ENCODE peak calls at places on chromosome 17, in five cellular contexts. One of them, this sample, is unnamed.

GRCh38 chr17:22460461-22461063 is 768.2 kb downstream of the KCNJ18 start:
- DNase-seq in K562: no peak
- DNase-seq in H1: no peak
- DNase-seq in HCT116: no peak
- DNase-seq in GM12878: no peak
- DNase-seq in this sample: no peak

GRCh38 chr17:76706817-76707216 is 3.9 kb downstream of the MXRA7 start:
- DNase-seq in HCT116: no peak
- DNase-seq in K562: no peak
- DNase-seq in GM12878: no peak
- DNase-seq in H1: no peak
- DNase-seq in this sample: no peak

GRCh38 chr17:63698886-63699637 is 863 bp downstream of the LIMD2 start:
- DNase-seq in GM12878: peak
- DNase-seq in H1: peak
- DNase-seq in K562: no peak
- DNase-seq in HCT116: no peak
- DNase-seq in this sample: peak

GRCh38 chr17:10171581-10171981 is 26.8 kb downstream of the GAS7 start:
- DNase-seq in H1: no peak
- DNase-seq in K562: no peak
- DNase-seq in HCT116: no peak
- DNase-seq in GM12878: no peak
- DNase-seq in this sample: no peak

GRCh38 chr17:57284984-57285646 is 28.8 kb downstream of the MSI2 start:
- DNase-seq in H1: no peak
- DNase-seq in HCT116: no peak
- DNase-seq in GM12878: peak
- DNase-seq in K562: peak
- DNase-seq in this sample: peak

GRCh38 chr17:78929908-78930775 is 5.0 kb upstream of the TIMP2 start:
- DNase-seq in K562: no peak
- DNase-seq in HCT116: no peak
- DNase-seq in H1: no peak
- DNase-seq in GM12878: no peak
- DNase-seq in this sample: no peak

GRCh38 chr17:77459018-77459755 is 318.4 kb downstream of the SEC14L1 start:
- DNase-seq in GM12878: no peak
- DNase-seq in HCT116: no peak
- DNase-seq in K562: no peak
- DNase-seq in H1: no peak
- DNase-seq in this sample: no peak

GRCh38 chr17:76673729-76674128 is 30.2 kb upstream of the ST6GALNAC1 start:
- DNase-seq in HCT116: no peak
- DNase-seq in K562: no peak
- DNase-seq in GM12878: no peak
- DNase-seq in H1: no peak
- DNase-seq in this sample: no peak

GRCh38 chr17:81910840-81911276 is 341 bp downstream of the PCYT2 start:
- DNase-seq in GM12878: no peak
- DNase-seq in H1: no peak
- DNase-seq in HCT116: no peak
- DNase-seq in K562: no peak
- DNase-seq in this sample: no peak

GRCh38 chr17:81909231-81909630 is 2.0 kb downstream of the PCYT2 start:
- DNase-seq in HCT116: no peak
- DNase-seq in H1: no peak
- DNase-seq in K562: no peak
- DNase-seq in GM12878: no peak
- DNase-seq in this sample: no peak

GRCh38 chr17:81908793-81909192 is 2.4 kb downstream of the PCYT2 start:
- DNase-seq in GM12878: no peak
- DNase-seq in HCT116: no peak
- DNase-seq in H1: no peak
- DNase-seq in K562: no peak
- DNase-seq in this sample: no peak

GRCh38 chr17:81911277-81911961 is at the start of gene PCYT2:
- DNase-seq in GM12878: peak
- DNase-seq in H1: peak
- DNase-seq in HCT116: peak
- DNase-seq in K562: peak
- DNase-seq in this sample: peak

GRCh38 chr17:81909966-81910839 is 996 bp downstream of the PCYT2 start:
- DNase-seq in K562: no peak
- DNase-seq in H1: no peak
- DNase-seq in HCT116: no peak
- DNase-seq in GM12878: no peak
- DNase-seq in this sample: peak
- TF ChIP-seq SRF in K562: no peak
- TF ChIP-seq SRF in H1: no peak
- TF ChIP-seq SRF in HCT116: no peak
- TF ChIP-seq SRF in GM12878: no peak
- TF ChIP-seq SRF in this sample: no peak

DNA sequence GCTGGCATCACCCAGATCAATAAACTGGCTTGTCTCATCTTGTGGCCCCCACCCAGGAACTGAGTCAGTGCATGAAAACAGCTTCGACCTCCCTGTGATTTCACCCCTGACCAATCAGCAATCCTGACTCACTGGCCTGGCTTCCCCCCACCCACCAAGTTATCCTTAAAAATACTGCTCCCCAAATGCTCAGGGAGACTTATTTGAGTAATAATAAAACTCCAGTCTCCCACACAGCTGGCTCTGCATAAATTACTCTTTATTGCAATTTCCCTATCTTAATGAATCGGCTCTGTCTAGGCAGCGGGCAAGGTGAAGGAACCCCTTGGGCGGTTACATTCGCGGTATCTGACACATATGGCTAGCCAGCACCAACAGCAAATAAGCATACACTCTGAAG is 9.8 kb upstream of the RABEP1 start:
- DNase-seq in GM12878: no peak
- DNase-seq in HCT116: no peak
- DNase-seq in K562: no peak
- DNase-seq in H1: no peak
- DNase-seq in this sample: no peak
- TF ChIP-seq SRF in GM12878: no peak
- TF ChIP-seq SRF in HCT116: no peak
- TF ChIP-seq SRF in K562: no peak
- TF ChIP-seq SRF in H1: no peak
- TF ChIP-seq SRF in this sample: no peak

GRCh38 chr17:52470553-52470952 is 312.0 kb upstream of the CA10 start:
- DNase-seq in H1: no peak
- DNase-seq in HCT116: no peak
- DNase-seq in K562: no peak
- DNase-seq in GM12878: no peak
- DNase-seq in this sample: no peak

GRCh38 chr17:52465407-52465806 is 306.9 kb upstream of the CA10 start:
- DNase-seq in H1: no peak
- DNase-seq in K562: no peak
- DNase-seq in HCT116: no peak
- DNase-seq in GM12878: no peak
- DNase-seq in this sample: no peak
- TF ChIP-seq SRF in H1: no peak
- TF ChIP-seq SRF in K562: no peak
- TF ChIP-seq SRF in HCT116: no peak
- TF ChIP-seq SRF in GM12878: no peak
- TF ChIP-seq SRF in this sample: no peak

GRCh38 chr17:8995711-8996110 is 25.6 kb upstream of the NTN1 start:
- DNase-seq in HCT116: no peak
- DNase-seq in H1: no peak
- DNase-seq in GM12878: no peak
- DNase-seq in K562: no peak
- DNase-seq in this sample: no peak

GRCh38 chr17:9002236-9002609 is 19.1 kb upstream of the NTN1 start:
- DNase-seq in H1: no peak
- DNase-seq in HCT116: no peak
- DNase-seq in K562: no peak
- DNase-seq in GM12878: no peak
- DNase-seq in this sample: no peak

GRCh38 chr17:9001539-9001938 is 19.8 kb upstream of the NTN1 start:
- DNase-seq in H1: no peak
- DNase-seq in GM12878: no peak
- DNase-seq in HCT116: no peak
- DNase-seq in K562: no peak
- DNase-seq in this sample: no peak

GRCh38 chr17:8994319-8994718 is 27.0 kb upstream of the NTN1 start:
- DNase-seq in H1: peak
- DNase-seq in GM12878: peak
- DNase-seq in HCT116: peak
- DNase-seq in K562: peak
- DNase-seq in this sample: peak

GRCh38 chr17:8997994-8998628 is 23.2 kb upstream of the NTN1 start:
- DNase-seq in GM12878: peak
- DNase-seq in HCT116: peak
- DNase-seq in H1: peak
- DNase-seq in K562: peak
- DNase-seq in this sample: peak
- TF ChIP-seq SRF in GM12878: no peak
- TF ChIP-seq SRF in HCT116: no peak
- TF ChIP-seq SRF in H1: no peak
- TF ChIP-seq SRF in K562: no peak
- TF ChIP-seq SRF in this sample: no peak

GRCh38 chr17:7042507-7043194 is 1.2 kb downstream of the SLC16A11 start:
- DNase-seq in H1: peak
- DNase-seq in HCT116: no peak
- DNase-seq in K562: no peak
- DNase-seq in GM12878: no peak
- DNase-seq in this sample: no peak
- TF ChIP-seq SRF in H1: no peak
- TF ChIP-seq SRF in HCT116: no peak
- TF ChIP-seq SRF in K562: no peak
- TF ChIP-seq SRF in GM12878: no peak
- TF ChIP-seq SRF in this sample: no peak

DNA sequence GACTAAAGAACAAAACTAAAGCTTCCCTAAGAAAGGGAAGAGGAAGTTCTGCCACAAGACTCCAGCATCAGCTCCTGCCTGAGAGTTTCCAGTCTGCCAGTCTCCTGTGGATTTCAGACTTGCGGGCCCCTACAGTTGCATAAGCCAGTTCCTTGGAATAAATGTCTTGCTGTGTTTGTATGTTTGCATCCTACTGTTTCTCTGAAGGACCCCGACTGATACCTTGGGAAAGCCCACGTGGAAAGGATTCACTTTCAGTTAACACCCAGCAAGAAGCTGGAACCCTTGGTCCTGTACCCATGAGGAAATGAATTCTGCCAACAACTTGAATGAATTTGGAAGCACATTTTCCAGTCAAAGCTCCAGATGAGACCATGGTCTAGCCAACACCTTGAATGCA is 26.3 kb upstream of the FZD2 start:
- DNase-seq in K562: no peak
- DNase-seq in GM12878: no peak
- DNase-seq in HCT116: no peak
- DNase-seq in H1: no peak
- DNase-seq in this sample: no peak
- TF ChIP-seq SRF in K562: no peak
- TF ChIP-seq SRF in GM12878: no peak
- TF ChIP-seq SRF in HCT116: no peak
- TF ChIP-seq SRF in H1: no peak
- TF ChIP-seq SRF in this sample: no peak

GRCh38 chr17:11273596-11273995 is 32.6 kb downstream of the SHISA6 start:
- DNase-seq in GM12878: no peak
- DNase-seq in K562: no peak
- DNase-seq in HCT116: no peak
- DNase-seq in H1: no peak
- DNase-seq in this sample: no peak
- TF ChIP-seq SRF in GM12878: no peak
- TF ChIP-seq SRF in K562: no peak
- TF ChIP-seq SRF in HCT116: no peak
- TF ChIP-seq SRF in H1: no peak
- TF ChIP-seq SRF in this sample: no peak

DNA sequence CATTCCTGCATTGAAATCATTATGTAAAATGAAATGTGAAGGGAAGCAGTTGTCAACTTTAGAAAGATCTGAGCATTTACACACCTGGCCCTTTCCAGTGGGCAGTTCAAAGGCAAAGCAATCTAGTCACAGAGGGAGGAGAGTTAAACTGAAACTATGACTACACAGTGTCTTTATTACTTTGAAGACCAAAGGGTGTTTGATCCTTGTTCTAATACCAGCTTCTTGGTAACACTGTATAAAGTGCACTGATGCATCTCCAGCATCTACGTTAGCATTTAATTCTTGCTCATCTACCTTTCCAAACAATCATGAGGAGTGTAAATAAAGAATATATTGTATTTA is 100.3 kb upstream of the MED13 start:
- DNase-seq in HCT116: peak
- DNase-seq in H1: no peak
- DNase-seq in GM12878: peak
- DNase-seq in K562: no peak
- DNase-seq in this sample: peak
- TF ChIP-seq SRF in HCT116: no peak
- TF ChIP-seq SRF in H1: no peak
- TF ChIP-seq SRF in GM12878: no peak
- TF ChIP-seq SRF in K562: no peak
- TF ChIP-seq SRF in this sample: no peak

GRCh38 chr17:40139566-40140058 is 725 bp upstream of the CASC3 start:
- DNase-seq in K562: no peak
- DNase-seq in H1: no peak
- DNase-seq in GM12878: no peak
- DNase-seq in HCT116: no peak
- DNase-seq in this sample: no peak
- TF ChIP-seq SRF in K562: no peak
- TF ChIP-seq SRF in H1: no peak
- TF ChIP-seq SRF in GM12878: no peak
- TF ChIP-seq SRF in HCT116: no peak
- TF ChIP-seq SRF in this sample: no peak

DNA sequence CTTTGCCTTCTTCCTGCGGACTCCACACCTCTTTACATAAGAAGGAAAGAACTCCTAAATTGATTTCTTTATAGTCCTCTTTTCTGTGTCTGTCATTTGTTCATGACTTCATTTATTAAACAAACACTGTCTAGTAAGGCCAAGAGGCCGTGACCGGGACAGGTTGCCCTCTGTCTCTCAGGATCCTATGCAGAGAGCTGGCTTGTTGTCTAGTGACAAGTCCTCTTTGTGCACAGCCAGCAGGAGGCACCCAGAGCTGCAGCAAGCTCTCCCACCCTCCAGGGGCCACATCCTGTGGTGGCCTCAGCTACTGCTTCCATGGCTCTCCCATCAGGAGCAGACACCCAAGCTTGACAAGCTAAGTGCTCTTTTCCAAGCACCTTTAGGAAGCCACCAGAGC is 50.6 kb downstream of the PLD6 start:
- DNase-seq in HCT116: no peak
- DNase-seq in H1: no peak
- DNase-seq in GM12878: no peak
- DNase-seq in K562: no peak
- DNase-seq in this sample: peak
- TF ChIP-seq SRF in HCT116: no peak
- TF ChIP-seq SRF in H1: no peak
- TF ChIP-seq SRF in GM12878: no peak
- TF ChIP-seq SRF in K562: no peak
- TF ChIP-seq SRF in this sample: no peak

This sample was measured in HepG2.